ENCODE peak calls at places on chromosomes 11 and 22, in seven cellular contexts. One of them, this sample, is unnamed.
A peak's percentile ranks its signal among the peaks of the same experiment; 100 is the strongest.

GRCh38 chr11:116930177-116930576 is 92.8 kb upstream of the APOA1 start:
- DNase-seq in body of pancreas: no peak
- DNase-seq in left ventricle myocardium inferior: no peak
- DNase-seq in ACHN: no peak
- DNase-seq in stomach: no peak
- DNase-seq in iris pigment epithelial cell: peak; percentile 23
- DNase-seq in C1 segment of cervical spinal cord: no peak
- DNase-seq in this sample: peak; percentile 61

GRCh38 chr11:128066429-128066828 is 520.9 kb downstream of the ETS1 start:
- DNase-seq in body of pancreas: no peak
- DNase-seq in left ventricle myocardium inferior: no peak
- DNase-seq in ACHN: no peak
- DNase-seq in stomach: no peak
- DNase-seq in iris pigment epithelial cell: no peak
- DNase-seq in C1 segment of cervical spinal cord: no peak
- DNase-seq in this sample: no peak

GRCh38 chr22:39634530-39635399 is 64.2 kb downstream of the CACNA1I start:
- DNase-seq in body of pancreas: peak; percentile 18
- DNase-seq in left ventricle myocardium inferior: no peak
- DNase-seq in ACHN: peak; percentile 85
- DNase-seq in stomach: peak; percentile 44
- DNase-seq in iris pigment epithelial cell: peak; percentile 92
- DNase-seq in C1 segment of cervical spinal cord: no peak
- DNase-seq in this sample: peak; percentile 72

GRCh38 chr22:19849800-19850481 is 4.7 kb downstream of the GNB1L start:
- DNase-seq in body of pancreas: no peak
- DNase-seq in left ventricle myocardium inferior: no peak
- DNase-seq in ACHN: no peak
- DNase-seq in stomach: peak; percentile 76
- DNase-seq in iris pigment epithelial cell: no peak
- DNase-seq in C1 segment of cervical spinal cord: no peak
- DNase-seq in this sample: no peak

GRCh38 chr11:11931461-11932055 is 76.9 kb downstream of the DKK3 start:
- DNase-seq in body of pancreas: no peak
- DNase-seq in left ventricle myocardium inferior: no peak
- DNase-seq in ACHN: peak; percentile 55
- DNase-seq in stomach: no peak
- DNase-seq in iris pigment epithelial cell: peak; percentile 77
- DNase-seq in C1 segment of cervical spinal cord: no peak
- DNase-seq in this sample: peak; percentile 84

GRCh38 chr11:45180158-45180887 is 33.9 kb downstream of the PRDM11 start:
- DNase-seq in body of pancreas: peak; percentile 69
- DNase-seq in left ventricle myocardium inferior: peak; percentile 58
- DNase-seq in ACHN: peak; percentile 77
- DNase-seq in stomach: peak; percentile 73
- DNase-seq in iris pigment epithelial cell: peak; percentile 16
- DNase-seq in C1 segment of cervical spinal cord: peak; percentile 10
- DNase-seq in this sample: no peak

GRCh38 chr11:61124574-61125309 is 22.5 kb downstream of the CD5 start:
- DNase-seq in body of pancreas: no peak
- DNase-seq in left ventricle myocardium inferior: no peak
- DNase-seq in ACHN: no peak
- DNase-seq in stomach: no peak
- DNase-seq in iris pigment epithelial cell: no peak
- DNase-seq in C1 segment of cervical spinal cord: no peak
- DNase-seq in this sample: no peak

GRCh38 chr11:124934862-124935547 is 842 bp downstream of the HEPACAM start:
- DNase-seq in body of pancreas: no peak
- DNase-seq in left ventricle myocardium inferior: no peak
- DNase-seq in ACHN: no peak
- DNase-seq in stomach: no peak
- DNase-seq in iris pigment epithelial cell: peak; percentile 92
- DNase-seq in C1 segment of cervical spinal cord: peak; percentile 38
- DNase-seq in this sample: peak; percentile 93

GRCh38 chr22:22141771-22142591 is 102.6 kb upstream of the VPREB1 start:
- DNase-seq in body of pancreas: no peak
- DNase-seq in left ventricle myocardium inferior: no peak
- DNase-seq in ACHN: no peak
- DNase-seq in stomach: no peak
- DNase-seq in iris pigment epithelial cell: no peak
- DNase-seq in C1 segment of cervical spinal cord: no peak
- DNase-seq in this sample: no peak

GRCh38 chr11:92240946-92241345 is 16.3 kb downstream of the FAT3 start:
- DNase-seq in body of pancreas: no peak
- DNase-seq in left ventricle myocardium inferior: no peak
- DNase-seq in ACHN: no peak
- DNase-seq in stomach: no peak
- DNase-seq in iris pigment epithelial cell: no peak
- DNase-seq in C1 segment of cervical spinal cord: no peak
- DNase-seq in this sample: no peak

GRCh38 chr11:48019230-48019584 is 38.8 kb downstream of the PTPRJ start:
- DNase-seq in body of pancreas: no peak
- DNase-seq in left ventricle myocardium inferior: no peak
- DNase-seq in ACHN: no peak
- DNase-seq in stomach: no peak
- DNase-seq in iris pigment epithelial cell: no peak
- DNase-seq in C1 segment of cervical spinal cord: no peak
- DNase-seq in this sample: no peak

GRCh38 chr11:128968916-128969315 is 26.2 kb upstream of the TP53AIP1 start:
- DNase-seq in body of pancreas: no peak
- DNase-seq in left ventricle myocardium inferior: no peak
- DNase-seq in ACHN: no peak
- DNase-seq in stomach: no peak
- DNase-seq in iris pigment epithelial cell: no peak
- DNase-seq in C1 segment of cervical spinal cord: no peak
- DNase-seq in this sample: no peak

GRCh38 chr11:71206186-71206585 is 46.2 kb downstream of the SHANK2 start:
- DNase-seq in body of pancreas: peak; percentile 23
- DNase-seq in left ventricle myocardium inferior: no peak
- DNase-seq in ACHN: no peak
- DNase-seq in stomach: peak; percentile 54
- DNase-seq in iris pigment epithelial cell: no peak
- DNase-seq in C1 segment of cervical spinal cord: no peak
- DNase-seq in this sample: peak; percentile 46